ENCODE peak calls at places on chromosomes 1 and 21, in five cellular contexts. E is upper lobe of right lung; Z is tibial artery; U is CD8-positive, alpha-beta T cell; Q is left ventricle myocardium inferior. O is an unnamed sample.
A peak's percentile ranks its signal among the peaks of the same experiment; 100 is the strongest.

GRCh38 chr1:6473974-6474814 is 8.2 kb upstream of the TNFRSF25 start:
- DNase-seq in E (no peak), Z (no peak), U (no peak), Q (no peak), O (no peak)

GRCh38 chr1:208942394-208942793 is 641.1 kb upstream of the CAMK1G start:
- DNase-seq in E (no peak), Z (no peak), U (no peak), Q (no peak), O (no peak)

GRCh38 chr1:33331444-33332356 is 10.8 kb upstream of the A3GALT2 start:
- DNase-seq in E (no peak), Z (no peak), U (no peak), Q (no peak), O (no peak)

GRCh38 chr1:182720465-182720864 is 36.1 kb upstream of the RGS8 start:
- DNase-seq in E (no peak), Z (no peak), U (no peak), Q (no peak), O (peak; percentile 15)

GRCh38 chr1:5977494-5978444 is 14.5 kb downstream of the NPHP4 start:
- DNase-seq in E (peak; percentile 62), Z (no peak), U (no peak), Q (no peak), O (no peak)

GRCh38 chr1:87513971-87514660 is 185.4 kb downstream of the LMO4 start:
- DNase-seq in E (no peak), Z (no peak), U (no peak), Q (no peak), O (peak; percentile 12)

GRCh38 chr1:39110882-39111281 is 84.7 kb downstream of the NDUFS5 start:
- DNase-seq in E (no peak), Z (no peak), U (no peak), Q (no peak), O (peak; percentile 66)

GRCh38 chr1:32683397-32683796 is 19.2 kb downstream of the SYNC start:
- DNase-seq in E (no peak), Z (no peak), U (no peak), Q (no peak), O (no peak)

GRCh38 chr1:34656299-34656698 is 98.5 kb upstream of the GJB5 start:
- DNase-seq in E (no peak), Z (no peak), U (no peak), Q (no peak), O (no peak)

GRCh38 chr1:198491028-198491427 is 49.5 kb downstream of the ATP6V1G3 start:
- DNase-seq in E (no peak), Z (no peak), U (no peak), Q (no peak), O (no peak)

GRCh38 chr1:202085682-202086373 is 36.9 kb upstream of the GPR37L1 start:
- DNase-seq in E (no peak), Z (peak; percentile 25), U (no peak), Q (no peak), O (no peak)

GRCh38 chr1:48681476-48682305 is 95.0 kb downstream of the BEND5 start:
- DNase-seq in E (no peak), Z (no peak), U (no peak), Q (no peak), O (no peak)

GRCh38 chr1:61083799-61084385 is 1.5 kb downstream of the NFIA start:
- DNase-seq in E (no peak), Z (no peak), U (no peak), Q (no peak), O (no peak)

GRCh38 chr1:22602060-22602740 is 34.2 kb upstream of the C1QA start:
- DNase-seq in E (no peak), Z (no peak), U (no peak), Q (no peak), O (no peak)

GRCh38 chr1:61395156-61395555 is 312.8 kb downstream of the NFIA start:
- DNase-seq in E (no peak), Z (no peak), U (no peak), Q (no peak), O (no peak)

GRCh38 chr1:195981448-195982139 is 626.6 kb downstream of the KCNT2 start:
- DNase-seq in E (no peak), Z (no peak), U (no peak), Q (no peak), O (peak; percentile 5)

GRCh38 chr1:241849345-241849695 is 1.3 kb downstream of the EXO1 start:
- DNase-seq in E (no peak), Z (no peak), U (no peak), Q (no peak), O (no peak)

GRCh38 chr1:224755586-224755985 is 139.5 kb downstream of the CNIH3 start:
- DNase-seq in E (no peak), Z (no peak), U (no peak), Q (no peak), O (no peak)

GRCh38 chr1:36384542-36385409 is 948 bp downstream of the STK40 start:
- DNase-seq in E (peak; percentile 91), Z (peak; percentile 53), U (no peak), Q (peak; percentile 53), O (peak; percentile 16)

GRCh38 chr1:165047985-165048384 is 308.5 kb downstream of the LMX1A start:
- DNase-seq in E (no peak), Z (no peak), U (no peak), Q (no peak), O (no peak)

GRCh38 chr1:156245451-156246232 is 2.2 kb downstream of the PAQR6 start:
- DNase-seq in E (peak; percentile 73), Z (no peak), U (no peak), Q (no peak), O (no peak)

GRCh38 chr1:224494343-224494742 is 59.7 kb upstream of the WDR26 start:
- DNase-seq in E (no peak), Z (no peak), U (no peak), Q (no peak), O (no peak)

GRCh38 chr21:29372063-29372802 is 73.5 kb downstream of the BACH1 start:
- DNase-seq in E (no peak), Z (peak; percentile 45), U (no peak), Q (no peak), O (peak; percentile 89)

GRCh38 chr1:215637041-215637573 is 70.0 kb downstream of the KCTD3 start:
- DNase-seq in E (no peak), Z (peak; percentile 65), U (no peak), Q (no peak), O (no peak)

GRCh38 chr1:202058001-202058908 is 47.9 kb downstream of the ELF3 start:
- DNase-seq in E (no peak), Z (no peak), U (no peak), Q (no peak), O (no peak)

GRCh38 chr21:31750843-31751242 is 18.9 kb upstream of the SCAF4 start:
- DNase-seq in E (no peak), Z (no peak), U (no peak), Q (no peak), O (no peak)

GRCh38 chr1:24112381-24113169 is 640 bp upstream of the MYOM3 start:
- DNase-seq in E (peak; percentile 86), Z (peak; percentile 79), U (peak; percentile 6), Q (peak; percentile 74), O (peak; percentile 72)

GRCh38 chr1:41371630-41372599 is 10.7 kb downstream of the FOXO6 start:
- DNase-seq in E (peak; percentile 50), Z (peak; percentile 38), U (no peak), Q (no peak), O (peak; percentile 86)

GRCh38 chr1:8061210-8061609 is 35.1 kb upstream of the ERRFI1 start:
- DNase-seq in E (no peak), Z (peak; percentile 63), U (no peak), Q (no peak), O (peak; percentile 93)

GRCh38 chr1:42963378-42964005 is 4.8 kb upstream of the SLC2A1 start:
- DNase-seq in E (no peak), Z (no peak), U (no peak), Q (no peak), O (no peak)

GRCh38 chr1:94327001-94327685 is 89.8 kb upstream of the ARHGAP29 start:
- DNase-seq in E (no peak), Z (peak; percentile 60), U (no peak), Q (peak; percentile 77), O (peak; percentile 72)

GRCh38 chr21:38913120-38913975 is 107.6 kb downstream of the ETS2 start:
- DNase-seq in E (peak; percentile 94), Z (peak; percentile 44), U (no peak), Q (peak; percentile 56), O (peak; percentile 84)

GRCh38 chr1:116340506-116341240 is 32.4 kb upstream of the ATP1A1 start:
- DNase-seq in E (no peak), Z (no peak), U (no peak), Q (no peak), O (no peak)

GRCh38 chr1:108041360-108042143 is 76.6 kb upstream of the VAV3 start:
- DNase-seq in E (no peak), Z (no peak), U (no peak), Q (no peak), O (peak; percentile 29)

GRCh38 chr1:240190881-240191385 is 99.2 kb downstream of the FMN2 start:
- DNase-seq in E (no peak), Z (peak; percentile 34), U (no peak), Q (no peak), O (peak; percentile 73)

GRCh38 chr1:53321366-53321765 is 6.5 kb downstream of the LRP8 start:
- DNase-seq in E (peak; percentile 39), Z (no peak), U (no peak), Q (no peak), O (peak; percentile 66)
- TF ChIP-seq CTCF in E (no peak), Z (no peak), U (no peak), Q (no peak), O (no peak)

GRCh38 chr1:101310484-101310883 is 73.7 kb downstream of the S1PR1 start:
- DNase-seq in E (no peak), Z (no peak), U (no peak), Q (no peak), O (no peak)

GRCh38 chr1:101308935-101309333 is 72.1 kb downstream of the S1PR1 start:
- DNase-seq in E (no peak), Z (no peak), U (no peak), Q (no peak), O (no peak)

GRCh38 chr1:101312192-101312591 is 75.4 kb downstream of the S1PR1 start:
- DNase-seq in E (no peak), Z (no peak), U (no peak), Q (no peak), O (no peak)

GRCh38 chr1:101309334-101310221 is 72.8 kb downstream of the S1PR1 start:
- DNase-seq in E (peak; percentile 74), Z (peak; percentile 26), U (peak; percentile 57), Q (peak; percentile 25), O (peak; percentile 71)

GRCh38 chr1:101311146-101311892 is 74.5 kb downstream of the S1PR1 start:
- DNase-seq in E (no peak), Z (no peak), U (no peak), Q (no peak), O (no peak)
- H3K4me3 ChIP-seq in E (no peak overlapping the region), Z (no peak overlapping the region), U (peak overlapping the region; percentile 13), Q (no peak overlapping the region), O (no peak overlapping the region)

DNA sequence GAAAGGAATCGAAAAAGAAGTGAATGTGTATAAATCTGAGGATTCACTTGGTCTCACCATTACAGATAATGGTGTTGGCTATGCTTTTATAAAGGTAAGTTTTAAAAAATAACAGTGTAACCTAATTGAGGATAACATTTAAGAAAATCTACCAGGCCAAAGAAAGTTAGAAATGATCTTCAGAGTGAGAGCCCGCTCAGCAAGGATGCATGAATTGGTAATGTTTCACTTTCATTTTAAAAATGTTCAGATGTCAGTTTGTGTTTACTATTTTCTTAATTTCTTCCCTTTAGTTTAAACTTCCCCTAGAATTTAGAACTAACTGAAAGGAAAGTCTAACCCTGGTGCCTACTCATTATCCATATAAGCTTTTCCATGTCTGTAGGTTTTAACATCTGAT is 35.0 kb downstream of the GIPC2 start:
- DNase-seq in E (no peak), Z (no peak), U (no peak), Q (no peak), O (no peak)
- TF ChIP-seq CTCF in E (no peak), Z (no peak), U (no peak), Q (no peak), O (no peak)

GRCh38 chr1:172399369-172400072 is 21.0 kb upstream of the C1orf105 start:
- DNase-seq in E (no peak), Z (peak; percentile 73), U (no peak), Q (peak; percentile 34), O (peak; percentile 98)
- H3K4me3 ChIP-seq in E (peak overlapping the region; percentile 8), Z (peak overlapping the region; percentile 28), U (no peak overlapping the region), Q (peak overlapping the region; percentile 28), O (no peak overlapping the region)